ENCODE peak calls at places on chromosomes 6 and 20, in eight cellular contexts. M, C, Y, E, B, F, Z and T are unnamed samples.

GRCh38 chr6:129936329-129937165 is 75.4 kb upstream of the TMEM244 start:
- DNase-seq in F (peak), M (peak), E (peak), Y (no peak), Z (no peak), B (peak), C (peak), T (peak)

GRCh38 chr6:17998442-17998841 is 11.0 kb upstream of the KIF13A start:
- DNase-seq in C (no peak), Z (no peak), F (no peak), M (no peak), E (peak), B (no peak), Y (no peak), T (no peak)

GRCh38 chr6:28336284-28337024 is 506 bp upstream of the ZSCAN31 start:
- DNase-seq in C (peak), F (peak), E (peak), Z (no peak), M (peak), B (peak), Y (no peak), T (peak)

GRCh38 chr6:83057705-83058321 is 7.8 kb downstream of the UBE3D start:
- DNase-seq in Y (no peak), Z (no peak), M (peak), C (peak), B (peak), F (peak), E (peak), T (peak)

GRCh38 chr20:32573167-32573851 is 11.8 kb downstream of the NOL4L start:
- DNase-seq in B (no peak), E (no peak), M (no peak), Y (no peak), C (no peak), Z (no peak), F (no peak), T (no peak)

GRCh38 chr6:169008641-169009040 is 245.0 kb downstream of the THBS2 start:
- DNase-seq in E (peak), Z (no peak), M (peak), B (no peak), C (no peak), Y (no peak), F (no peak), T (peak)

GRCh38 chr20:21693322-21693721 is 12.1 kb upstream of the PAX1 start:
- DNase-seq in Z (no peak), M (no peak), F (no peak), Y (no peak), C (no peak), E (no peak), B (no peak), T (peak)

GRCh38 chr6:136440187-136440582 is 110.0 kb downstream of the MAP7 start:
- DNase-seq in E (no peak), M (no peak), B (no peak), C (no peak), F (no peak), Z (no peak), Y (no peak), T (no peak)

GRCh38 chr6:45187841-45188240 is 140.3 kb upstream of the RUNX2 start:
- DNase-seq in B (no peak), C (no peak), Z (no peak), Y (no peak), E (peak), F (no peak), M (peak), T (no peak)

GRCh38 chr20:5513975-5514516 is 197.3 kb upstream of the PROKR2 start:
- DNase-seq in F (no peak), M (no peak), B (no peak), C (no peak), Y (no peak), E (peak), Z (no peak), T (no peak)

GRCh38 chr6:137126875-137127485 is 46.5 kb downstream of the IL22RA2 start:
- DNase-seq in Y (no peak), Z (no peak), C (no peak), E (no peak), M (no peak), F (no peak), B (no peak), T (no peak)

GRCh38 chr20:10313701-10314100 is 95.1 kb downstream of the SNAP25 start:
- DNase-seq in C (no peak), Y (no peak), B (no peak), M (peak), E (no peak), Z (no peak), F (no peak), T (no peak)

GRCh38 chr6:137848672-137849071 is 18.4 kb upstream of the TNFAIP3 start:
- DNase-seq in C (no peak), Z (no peak), Y (no peak), E (no peak), M (peak), F (no peak), B (no peak), T (no peak)

GRCh38 chr6:130421567-130421966 is 55.8 kb downstream of the TMEM200A start:
- DNase-seq in B (no peak), F (no peak), M (peak), Y (no peak), Z (no peak), C (no peak), E (peak), T (no peak)

GRCh38 chr20:16606468-16606867 is 33.2 kb upstream of the KIF16B start:
- DNase-seq in Z (no peak), F (no peak), B (no peak), E (no peak), M (no peak), Y (no peak), C (no peak), T (no peak)

GRCh38 chr6:6891074-6891754 is 216.5 kb upstream of the RREB1 start:
- DNase-seq in M (no peak), E (no peak), Y (no peak), F (no peak), C (no peak), B (no peak), Z (no peak), T (peak)

GRCh38 chr20:25484224-25484846 is 76.9 kb downstream of the GINS1 start:
- DNase-seq in B (no peak), Z (no peak), C (no peak), E (no peak), M (no peak), Y (no peak), F (no peak), T (no peak)

GRCh38 chr6:65448806-65449397 is 258.1 kb downstream of the EYS start:
- DNase-seq in M (no peak), C (peak), B (no peak), F (no peak), Z (no peak), E (no peak), Y (no peak), T (no peak)

GRCh38 chr6:38273325-38273724 is 366.4 kb downstream of the BTBD9 start:
- DNase-seq in B (no peak), M (peak), E (peak), F (no peak), Y (no peak), Z (no peak), C (no peak), T (no peak)

GRCh38 chr6:46440133-46440532 is 51.1 kb downstream of the RCAN2 start:
- DNase-seq in F (no peak), Z (no peak), Y (no peak), C (no peak), E (peak), B (no peak), M (no peak), T (no peak)

GRCh38 chr6:2900821-2901644 is 2.1 kb downstream of the SERPINB9 start:
- DNase-seq in M (peak), F (peak), B (no peak), Z (no peak), E (no peak), Y (no peak), C (peak), T (no peak)

GRCh38 chr6:31725502-31726350 is 2.6 kb downstream of the MPIG6B start:
- DNase-seq in E (no peak), M (peak), B (peak), Y (no peak), C (no peak), Z (no peak), F (peak), T (no peak)

GRCh38 chr6:37576336-37576737 is 76.6 kb upstream of the CCDC167 start:
- DNase-seq in E (peak), M (no peak), F (no peak), Z (no peak), Y (no peak), B (no peak), C (no peak), T (no peak)

GRCh38 chr6:42038811-42039408 is 11.4 kb upstream of the TAF8 start:
- DNase-seq in F (no peak), M (no peak), Z (no peak), Y (no peak), B (no peak), E (no peak), C (no peak), T (no peak)